ENCODE peak calls at places on chromosomes 2 and 18, in eight cellular contexts. J is KBM-7; U is stimulated activated CD8-positive, alpha-beta memory T cell treated with anti-CD3 and anti-CD28 coated beads, Interleukin-15, amount 100 ng/mL, for 24 hours; H is cardiac fibroblast; X is T-helper 1 cell; Z is Panc1; Q is frontal cortex; W is H9. L is an unnamed sample.

GRCh38 chr2:48545244-48545643 is 15.3 kb downstream of the STON1 start:
- DNase-seq in J (no peak), U (no peak), H (no peak), X (no peak), Z (no peak), Q (no peak), W (peak; percentile 67), L (no peak)

GRCh38 chr18:47184419-47185050 is 8.4 kb upstream of the IER3IP1 start:
- DNase-seq in J (peak; percentile 48), U (no peak), H (peak; percentile 68), X (no peak), Z (no peak), Q (no peak), W (no peak), L (no peak)

GRCh38 chr2:85971369-85971768 is 82.6 kb upstream of the ST3GAL5 start:
- DNase-seq in J (no peak), U (no peak), H (peak; percentile 41), X (no peak), Z (no peak), Q (no peak), W (no peak), L (no peak)

GRCh38 chr2:101622210-101622609 is 75.3 kb upstream of the MAP4K4 start:
- DNase-seq in J (no peak), U (no peak), H (no peak), X (no peak), Z (no peak), Q (no peak), W (no peak), L (no peak)

GRCh38 chr2:236124182-236124581 is 44.0 kb downstream of the GBX2 start:
- DNase-seq in J (no peak), U (no peak), H (no peak), X (no peak), Z (no peak), Q (no peak), W (no peak), L (no peak)

GRCh38 chr18:24027156-24027555 is 12.6 kb downstream of the TTC39C start:
- DNase-seq in J (peak; percentile 53), U (no peak), H (peak; percentile 89), X (no peak), Z (no peak), Q (no peak), W (no peak), L (no peak)

GRCh38 chr18:68769423-68769822 is 28.5 kb upstream of the CCDC102B start:
- DNase-seq in J (no peak), U (no peak), H (peak; percentile 36), X (no peak), Z (no peak), Q (no peak), W (no peak), L (no peak)

GRCh38 chr2:12970861-12971260 is 254.1 kb downstream of the TRIB2 start:
- DNase-seq in J (no peak), U (no peak), H (peak; percentile 45), X (no peak), Z (no peak), Q (no peak), W (no peak), L (no peak)

GRCh38 chr18:5895300-5895885 is at the start of gene TMEM200C:
- DNase-seq in J (peak; percentile 7), U (no peak), H (no peak), X (no peak), Z (no peak), Q (peak; percentile 71), W (no peak), L (no peak)

GRCh38 chr2:218658671-218659257 is 659 bp downstream of the ZNF142 start:
- DNase-seq in J (peak; percentile 68), U (no peak), H (peak; percentile 50), X (no peak), Z (no peak), Q (no peak), W (peak; percentile 75), L (peak; percentile 63)

GRCh38 chr2:176561706-176562105 is 292.5 kb downstream of the MTX2 start:
- DNase-seq in J (no peak), U (no peak), H (peak; percentile 23), X (no peak), Z (no peak), Q (no peak), W (no peak), L (no peak)

GRCh38 chr2:33497177-33497787 is 20.8 kb downstream of the RASGRP3 start:
- DNase-seq in J (peak; percentile 47), U (no peak), H (no peak), X (no peak), Z (no peak), Q (no peak), W (no peak), L (no peak)

GRCh38 chr18:36769611-36770314 is 59.0 kb downstream of the TPGS2 start:
- DNase-seq in J (peak; percentile 16), U (no peak), H (peak; percentile 11), X (no peak), Z (no peak), Q (no peak), W (peak; percentile 72), L (peak; percentile 13)

GRCh38 chr18:28288784-28289183 is 111.9 kb upstream of the CDH2 start:
- DNase-seq in J (no peak), U (no peak), H (no peak), X (no peak), Z (no peak), Q (no peak), W (no peak), L (no peak)

GRCh38 chr2:119747311-119747710 is 12.4 kb upstream of the PTPN4 start:
- DNase-seq in J (no peak), U (no peak), H (no peak), X (no peak), Z (no peak), Q (no peak), W (no peak), L (no peak)

GRCh38 chr2:102508863-102509262 is 35.8 kb downstream of the SLC9A4 start:
- DNase-seq in J (peak; percentile 41), U (no peak), H (peak; percentile 5), X (no peak), Z (no peak), Q (no peak), W (no peak), L (no peak)

GRCh38 chr2:105712166-105712915 is 32.4 kb upstream of the NCK2 start:
- DNase-seq in J (no peak), U (no peak), H (peak; percentile 55), X (no peak), Z (peak; percentile 20), Q (no peak), W (no peak), L (no peak)

GRCh38 chr18:37944871-37945270 is 379.3 kb upstream of the CELF4 start:
- DNase-seq in J (no peak), U (no peak), H (no peak), X (no peak), Z (no peak), Q (no peak), W (no peak), L (no peak)

GRCh38 chr2:163133602-163134001 is 295.0 kb upstream of the KCNH7 start:
- DNase-seq in J (no peak), U (no peak), H (no peak), X (no peak), Z (no peak), Q (no peak), W (no peak), L (no peak)